ENCODE peak calls at places on chromosome 9, in ten cellular contexts. Y is 8988T; W is naive thymus-derived CD4-positive, alpha-beta T cell; U is RKO; A is left lung; G is activated CD4-positive, CD25-positive, alpha-beta regulatory T cell; N is Caki2; X is SK-N-SH; J is heart left ventricle; E is NCI-H2227 treated with DMSO at 0.1 percent for 48 hours. L is an unnamed sample.

GRCh38 chr9:130201974-130202373 is 29.8 kb downstream of the NCS1 start:
- DNase-seq in X (no peak), Y (no peak), N (no peak), J (no peak), G (no peak), E (no peak), W (no peak), U (no peak), A (no peak), L (no peak)

GRCh38 chr9:89058906-89059305 is 67.6 kb downstream of the S1PR3 start:
- DNase-seq in W (no peak), X (no peak), U (no peak), Y (no peak), J (no peak), E (no peak), N (no peak), A (no peak), G (no peak), L (no peak)

GRCh38 chr9:128913995-128914772 is 6.6 kb upstream of the PHYHD1 start:
- DNase-seq in Y (no peak), J (no peak), W (no peak), U (no peak), A (peak), X (no peak), N (no peak), E (no peak), G (no peak), L (no peak)

GRCh38 chr9:72509053-72509452 is 12.4 kb upstream of the TMC1 start:
- DNase-seq in U (no peak), J (no peak), A (no peak), G (no peak), E (no peak), X (no peak), W (no peak), N (no peak), Y (no peak), L (no peak)

GRCh38 chr9:111572945-111573604 is 26.4 kb downstream of the PTGR1 start:
- DNase-seq in Y (no peak), G (no peak), E (peak), U (no peak), J (no peak), X (no peak), N (no peak), W (no peak), A (peak), L (no peak)

GRCh38 chr9:129823163-129823933 is 588 bp downstream of the TOR1A start:
- DNase-seq in U (peak), X (peak), G (no peak), E (no peak), N (peak), J (no peak), Y (no peak), A (no peak), W (no peak), L (no peak)

GRCh38 chr9:112188884-112189283 is 13.8 kb upstream of the SUSD1 start:
- DNase-seq in A (no peak), X (no peak), W (no peak), E (no peak), J (no peak), N (no peak), Y (no peak), U (no peak), G (no peak), L (no peak)

GRCh38 chr9:116345393-116345792 is 191.8 kb downstream of the PAPPA start:
- DNase-seq in J (no peak), U (no peak), G (no peak), A (no peak), N (peak), Y (no peak), E (no peak), W (no peak), X (no peak), L (no peak)

GRCh38 chr9:115225459-115226116 is 107.6 kb upstream of the TNC start:
- DNase-seq in G (no peak), U (no peak), Y (no peak), E (no peak), A (no peak), N (no peak), W (no peak), J (no peak), X (no peak), L (no peak)

GRCh38 chr9:133375116-133375723 is 640 bp downstream of the SURF4 start:
- DNase-seq in N (no peak), W (no peak), A (no peak), X (peak), G (no peak), J (no peak), U (peak), Y (no peak), E (no peak), L (no peak)

GRCh38 chr9:92964981-92965758 is 17.8 kb downstream of the FGD3 start:
- DNase-seq in A (peak), J (peak), N (no peak), W (no peak), E (no peak), X (no peak), G (no peak), U (no peak), Y (no peak), L (peak)

GRCh38 chr9:38017149-38017884 is 51.7 kb downstream of the SHB start:
- DNase-seq in A (peak), X (peak), Y (peak), N (peak), E (no peak), U (no peak), J (peak), W (no peak), G (no peak), L (no peak)

GRCh38 chr9:81628897-81629296 is 60.5 kb downstream of the TLE1 start:
- DNase-seq in E (no peak), W (no peak), N (no peak), J (no peak), G (no peak), Y (no peak), A (no peak), U (no peak), X (no peak), L (no peak)

GRCh38 chr9:81410201-81410600 is 279.1 kb downstream of the TLE1 start:
- DNase-seq in W (no peak), E (no peak), J (no peak), X (no peak), Y (no peak), G (no peak), N (peak), A (no peak), U (peak), L (no peak)

GRCh38 chr9:31166516-31166915 is 1217.9 kb upstream of the ACO1 start:
- DNase-seq in Y (no peak), X (no peak), W (no peak), U (no peak), G (no peak), A (no peak), N (no peak), J (no peak), E (no peak), L (no peak)

GRCh38 chr9:93265301-93265971 is 81.5 kb downstream of the WNK2 start:
- DNase-seq in E (no peak), W (no peak), Y (peak), A (no peak), X (peak), N (no peak), J (no peak), U (no peak), G (no peak), L (no peak)

GRCh38 chr9:122580360-122580759 is 2.8 kb downstream of the OR1L8 start:
- DNase-seq in X (no peak), W (no peak), A (no peak), N (peak), E (no peak), J (no peak), U (peak), G (no peak), Y (no peak), L (no peak)

GRCh38 chr9:130938652-130939404 is at the start of gene FIBCD1:
- DNase-seq in U (peak), W (no peak), J (peak), G (no peak), X (peak), E (no peak), Y (peak), N (peak), A (no peak), L (no peak)

GRCh38 chr9:17757816-17758215 is 178.9 kb downstream of the SH3GL2 start:
- DNase-seq in Y (no peak), G (no peak), U (peak), J (no peak), N (no peak), E (no peak), X (no peak), A (no peak), W (no peak), L (no peak)

GRCh38 chr9:34089311-34089710 is 37.2 kb downstream of the DCAF12 start:
- DNase-seq in W (no peak), U (no peak), X (no peak), J (no peak), G (no peak), E (no peak), Y (no peak), N (no peak), A (no peak), L (no peak)

GRCh38 chr9:3337515-3337914 is 188.3 kb downstream of the RFX3 start:
- DNase-seq in Y (no peak), N (no peak), G (no peak), A (no peak), J (peak), X (peak), U (no peak), W (no peak), E (no peak), L (no peak)

GRCh38 chr9:4371108-4371507 is 71.2 kb upstream of the GLIS3 start:
- DNase-seq in G (no peak), U (peak), N (peak), J (no peak), A (peak), X (no peak), E (no peak), W (no peak), Y (no peak), L (no peak)

GRCh38 chr9:16029796-16030363 is 477.0 kb downstream of the CCDC171 start:
- DNase-seq in U (peak), N (no peak), A (no peak), J (no peak), X (no peak), W (no peak), E (no peak), Y (no peak), G (no peak), L (no peak)

GRCh38 chr9:89036862-89037261 is 45.6 kb downstream of the S1PR3 start:
- DNase-seq in X (no peak), W (no peak), E (no peak), J (no peak), N (no peak), Y (no peak), A (peak), U (no peak), G (no peak), L (no peak)

GRCh38 chr9:98203153-98203552 is 10.7 kb upstream of the CORO2A start:
- DNase-seq in W (no peak), G (no peak), Y (no peak), A (no peak), U (no peak), N (no peak), X (no peak), E (no peak), J (no peak), L (no peak)

GRCh38 chr9:33447404-33448158 is at the start of gene AQP3:
- DNase-seq in X (peak), J (peak), U (peak), Y (peak), A (peak), W (peak), E (peak), N (no peak), G (peak), L (peak)

GRCh38 chr9:16136961-16137360 is 584.1 kb downstream of the CCDC171 start:
- DNase-seq in N (no peak), X (no peak), U (peak), A (no peak), W (no peak), E (no peak), G (no peak), J (peak), Y (no peak), L (no peak)

GRCh38 chr9:121277518-121278275 is 9.7 kb downstream of the GSN start:
- DNase-seq in Y (no peak), E (no peak), W (no peak), J (no peak), A (no peak), N (no peak), U (no peak), X (no peak), G (no peak), L (no peak)

L was measured in activated gamma-delta T cell treated with Interleukin-2 at 50 U/mL for 16 hours.